ENCODE peak calls at places on chromosomes 2 and 18, in eight cellular contexts. U is A673; D is HCT116; V is pancreas; L is esophagus squamous epithelium; W is effector memory CD4-positive, alpha-beta T cell; K is fibroblast of lung; J is heart left ventricle. X is an unnamed sample. For H3K36me3, the result is how much of the 10 kb centered on the place peaks cover.

GRCh38 chr2:11278219-11278618 is 66.2 kb downstream of the ROCK2 start:
- DNase-seq in U (no peak), D (no peak), V (no peak), L (no peak), W (no peak), K (no peak), J (no peak), X (no peak)

GRCh38 chr2:230893338-230893737 is 28.6 kb downstream of the ITM2C start:
- DNase-seq in U (no peak), D (no peak), V (no peak), L (no peak), W (no peak), K (no peak), J (no peak), X (no peak)

GRCh38 chr18:25646971-25647370 is 295.0 kb upstream of the ZNF521 start:
- DNase-seq in U (no peak), D (no peak), V (no peak), L (no peak), W (no peak), K (peak), J (no peak), X (no peak)

GRCh38 chr18:79217979-79218604 is 148.9 kb downstream of the ATP9B start:
- DNase-seq in U (no peak), D (no peak), V (no peak), L (no peak), W (no peak), K (no peak), J (no peak), X (no peak)

GRCh38 chr2:231714639-231715498 is 6.5 kb downstream of the PTMA start:
- DNase-seq in U (peak), D (peak), V (peak), L (no peak), W (peak), K (peak), J (peak), X (peak)

GRCh38 chr2:74491671-74492544 is 7.5 kb downstream of the LBX2 start:
- DNase-seq in U (no peak), D (no peak), V (no peak), L (no peak), W (no peak), K (no peak), J (no peak), X (no peak)

GRCh38 chr2:105789745-105790466 is 45.2 kb downstream of the NCK2 start:
- DNase-seq in U (peak), D (no peak), V (no peak), L (no peak), W (peak), K (peak), J (peak), X (no peak)

GRCh38 chr2:231567159-231567558 is 25.5 kb upstream of the TEX44 start:
- DNase-seq in U (no peak), D (no peak), V (no peak), L (no peak), W (no peak), K (no peak), J (no peak), X (no peak)

GRCh38 chr2:21004181-21004572 is 39.7 kb downstream of the APOB start:
- DNase-seq in U (no peak), D (no peak), V (no peak), L (no peak), W (no peak), K (no peak), J (no peak), X (no peak)

GRCh38 chr18:75777630-75778029 is 350.1 kb upstream of the SMIM21 start:
- DNase-seq in U (no peak), D (no peak), V (no peak), L (no peak), W (no peak), K (no peak), J (no peak), X (no peak)

GRCh38 chr2:98908909-98909308 is 27.1 kb downstream of the CRACDL start:
- DNase-seq in U (no peak), D (no peak), V (no peak), L (no peak), W (no peak), K (peak), J (no peak), X (no peak)

GRCh38 chr2:181937473-181937872 is 45.9 kb downstream of the ITPRID2 start:
- DNase-seq in U (no peak), D (no peak), V (no peak), L (no peak), W (no peak), K (peak), J (no peak), X (no peak)

GRCh38 chr18:23986610-23987359 is 27.8 kb upstream of the TTC39C start:
- DNase-seq in U (no peak), D (no peak), V (no peak), L (no peak), W (no peak), K (no peak), J (no peak), X (no peak)

GRCh38 chr18:24778810-24779418 is 318.5 kb downstream of the HRH4 start:
- DNase-seq in U (no peak), D (no peak), V (no peak), L (no peak), W (no peak), K (no peak), J (no peak), X (no peak)

GRCh38 chr2:100733344-100734187 is 86.4 kb upstream of the NPAS2 start:
- DNase-seq in U (peak), D (no peak), V (no peak), L (no peak), W (no peak), K (peak), J (no peak), X (peak)

GRCh38 chr2:890791-891190 is 59.9 kb upstream of the SNTG2 start:
- DNase-seq in U (no peak), D (no peak), V (no peak), L (no peak), W (no peak), K (no peak), J (no peak), X (no peak)

GRCh38 chr2:84832772-84833461 is 48.0 kb downstream of the TRABD2A start:
- DNase-seq in U (no peak), D (no peak), V (no peak), L (no peak), W (no peak), K (no peak), J (peak), X (peak)

GRCh38 chr2:26610504-26611335 is 30.4 kb downstream of the CIB4 start:
- DNase-seq in U (no peak), D (no peak), V (peak), L (no peak), W (no peak), K (no peak), J (no peak), X (no peak)

GRCh38 chr18:9535430-9535972 is 60.2 kb downstream of the RALBP1 start:
- DNase-seq in U (peak), D (no peak), V (no peak), L (no peak), W (no peak), K (peak), J (no peak), X (no peak)

GRCh38 chr2:55482186-55482945 is 37.2 kb upstream of the CFAP36 start:
- DNase-seq in U (peak), D (no peak), V (no peak), L (no peak), W (no peak), K (peak), J (no peak), X (no peak)

GRCh38 chr18:77055429-77056310 is 76.9 kb downstream of the MBP start:
- DNase-seq in U (no peak), D (no peak), V (no peak), L (no peak), W (no peak), K (no peak), J (peak), X (no peak)

GRCh38 chr2:230863442-230864121 is 1.2 kb upstream of the ITM2C start:
- DNase-seq in U (no peak), D (no peak), V (no peak), L (no peak), W (no peak), K (no peak), J (no peak), X (no peak)

GRCh38 chr2:141341444-141341843 is 789.4 kb downstream of the LRP1B start:
- DNase-seq in U (peak), D (no peak), V (no peak), L (no peak), W (no peak), K (peak), J (no peak), X (no peak)

GRCh38 chr2:38315707-38316333 is 61.3 kb downstream of the ATL2 start:
- DNase-seq in U (peak), D (peak), V (no peak), L (no peak), W (no peak), K (peak), J (no peak), X (peak)

GRCh38 chr2:52036036-52036435 is 1004.1 kb upstream of the NRXN1 start:
- DNase-seq in U (no peak), D (no peak), V (no peak), L (no peak), W (no peak), K (no peak), J (no peak), X (no peak)

GRCh38 chr2:45813003-45813601 is 161.6 kb downstream of the PRKCE start:
- DNase-seq in U (no peak), D (no peak), V (no peak), L (no peak), W (no peak), K (peak), J (peak), X (no peak)

GRCh38 chr18:61350578-61350977 is 17.3 kb downstream of the CDH20 start:
- DNase-seq in U (no peak), D (no peak), V (no peak), L (no peak), W (no peak), K (no peak), J (no peak), X (no peak)

GRCh38 chr18:57579928-57580327 is 6.6 kb downstream of the FECH start:
- DNase-seq in U (no peak), D (no peak), V (no peak), L (no peak), W (no peak), K (no peak), J (no peak), X (no peak)

GRCh38 chr2:75022516-75022915 is 64.1 kb downstream of the POLE4 start:
- DNase-seq in U (peak), D (no peak), V (no peak), L (no peak), W (no peak), K (peak), J (no peak), X (no peak)

GRCh38 chr18:48713302-48713701 is 174.5 kb downstream of the CTIF start:
- DNase-seq in U (no peak), D (no peak), V (no peak), L (no peak), W (no peak), K (no peak), J (peak), X (no peak)

GRCh38 chr2:27262379-27263286 is at the start of gene SLC30A3:
- DNase-seq in U (peak), D (peak), V (peak), L (no peak), W (peak), K (peak), J (peak), X (peak)

GRCh38 chr2:150391779-150392178 is 95.7 kb downstream of the RND3 start:
- DNase-seq in U (no peak), D (no peak), V (no peak), L (no peak), W (no peak), K (no peak), J (no peak), X (no peak)

GRCh38 chr2:112343827-112344585 is 68.6 kb downstream of the ZC3H6 start:
- DNase-seq in U (no peak), D (no peak), V (no peak), L (no peak), W (no peak), K (no peak), J (no peak), X (no peak)

GRCh38 chr2:985317-985898 is 34.8 kb downstream of the SNTG2 start:
- DNase-seq in U (no peak), D (no peak), V (no peak), L (no peak), W (no peak), K (no peak), J (no peak), X (no peak)

GRCh38 chr2:69159988-69160387 is 147.0 kb downstream of the ANTXR1 start:
- DNase-seq in U (no peak), D (no peak), V (peak), L (no peak), W (no peak), K (no peak), J (no peak), X (no peak)

GRCh38 chr18:21267370-21267769 is 25.3 kb downstream of the GREB1L start:
- DNase-seq in U (no peak), D (no peak), V (no peak), L (no peak), W (no peak), K (no peak), J (no peak), X (no peak)

GRCh38 chr18:41864216-41864615 is 90.8 kb upstream of the PIK3C3 start:
- DNase-seq in U (no peak), D (no peak), V (no peak), L (no peak), W (no peak), K (no peak), J (no peak), X (peak)

GRCh38 chr2:58926112-58926511 is 685.0 kb upstream of the FANCL start:
- DNase-seq in U (no peak), D (no peak), V (no peak), L (no peak), W (no peak), K (no peak), J (no peak), X (no peak)
- H3K36me3 ChIP-seq in U (under half), D (under half), V (under half), L (under half), W (under half), K (under half), J (under half), X (under half)

GRCh38 chr2:214753455-214753854 is 56.0 kb downstream of the BARD1 start:
- DNase-seq in U (no peak), D (no peak), V (no peak), L (no peak), W (no peak), K (no peak), J (no peak), X (no peak)
- H3K36me3 ChIP-seq in U (under half), D (under half), V (under half), L (half or more), W (under half), K (under half), J (under half), X (under half)

GRCh38 chr2:238083919-238084318 is 16.2 kb upstream of the ESPNL start:
- DNase-seq in U (no peak), D (no peak), V (no peak), L (no peak), W (no peak), K (no peak), J (no peak), X (no peak)
- H3K36me3 ChIP-seq in U (under half), D (under half), V (under half), L (under half), W (under half), K (under half), J (under half), X (under half)

DNA sequence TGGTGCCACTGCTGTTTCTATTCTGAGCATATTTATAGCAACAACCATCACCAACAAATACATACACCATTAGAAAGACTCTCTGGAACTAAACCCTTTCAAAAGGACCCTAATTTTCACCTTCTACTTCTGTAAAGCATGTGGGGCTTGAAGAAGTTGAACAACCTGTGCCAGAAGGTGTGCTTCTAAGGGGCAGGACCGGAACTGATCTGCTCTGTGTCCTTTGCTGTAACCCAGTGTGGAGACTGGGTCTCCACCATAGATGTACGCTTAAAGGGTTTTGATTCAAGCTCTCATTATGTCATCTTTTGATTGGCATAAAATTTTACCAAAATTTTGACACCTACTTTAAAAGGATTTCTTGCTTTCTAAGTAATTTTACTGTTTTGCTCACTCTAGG is 40.3 kb downstream of the WDR43 start:
- DNase-seq in U (no peak), D (no peak), V (no peak), L (no peak), W (no peak), K (no peak), J (no peak), X (no peak)
- H3K36me3 ChIP-seq in U (half or more), D (half or more), V (under half), L (half or more), W (under half), K (under half), J (half or more), X (half or more)

DNA sequence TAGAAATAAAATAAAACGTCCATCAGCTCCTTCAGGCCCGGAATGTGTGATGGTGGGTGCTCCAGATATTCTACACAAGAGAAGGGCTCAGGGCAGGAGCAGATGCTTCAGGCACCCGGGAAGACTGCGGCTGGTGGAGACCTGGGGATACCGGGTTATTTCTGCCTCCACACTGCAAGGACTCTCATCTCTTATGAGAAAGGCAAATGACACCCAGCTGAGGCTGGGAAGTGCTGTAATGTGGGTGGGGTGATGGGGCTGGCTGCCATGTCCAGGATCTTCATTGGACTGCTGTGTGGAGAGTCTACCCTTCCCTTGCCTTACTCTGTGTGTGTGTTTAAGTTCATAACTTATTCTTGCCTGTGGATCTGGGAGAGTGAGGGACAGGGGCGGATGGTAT is 124.1 kb downstream of the KLHL29 start:
- DNase-seq in U (no peak), D (no peak), V (no peak), L (no peak), W (no peak), K (no peak), J (peak), X (no peak)
- H3K36me3 ChIP-seq in U (under half), D (under half), V (under half), L (under half), W (under half), K (under half), J (under half), X (under half)